ENCODE peak calls at places on chromosome 14, in nine cellular contexts. I, X, L, T, H, K, Y, D and R are unnamed samples.

GRCh38 chr14:77882098-77882497 is 82.2 kb downstream of the ADCK1 start:
- DNase-seq in X (no peak), K (no peak), I (no peak), D (peak; percentile 56), H (no peak), T (peak; percentile 100), L (no peak), Y (no peak), R (no peak)

GRCh38 chr14:58455593-58456265 is 28.2 kb downstream of the KIAA0586 start:
- DNase-seq in T (no peak), L (no peak), D (no peak), X (no peak), K (no peak), I (no peak), H (peak; percentile 46), Y (no peak), R (no peak)

GRCh38 chr14:91957876-91958313 is 10.4 kb upstream of the FBLN5 start:
- DNase-seq in Y (no peak), L (peak; percentile 40), H (no peak), I (no peak), X (no peak), T (no peak), D (no peak), K (no peak), R (no peak)

GRCh38 chr14:50362791-50363733 is 33.6 kb downstream of the CDKL1 start:
- DNase-seq in I (peak; percentile 33), Y (no peak), D (no peak), T (no peak), H (no peak), L (no peak), K (peak; percentile 60), X (no peak), R (peak; percentile 52)

GRCh38 chr14:81571437-81571836 is 37.8 kb upstream of the SEL1L start:
- DNase-seq in H (no peak), I (no peak), K (no peak), L (no peak), T (no peak), Y (no peak), D (no peak), X (no peak), R (no peak)

GRCh38 chr14:60981626-60982455 is 796 bp downstream of the SLC38A6 start:
- DNase-seq in T (peak; percentile 49), X (no peak), H (peak; percentile 37), K (no peak), D (peak; percentile 14), Y (no peak), I (no peak), L (no peak), R (peak; percentile 14)

GRCh38 chr14:35534130-35534883 is at the start of gene INSM2:
- DNase-seq in I (peak; percentile 7), H (no peak), Y (no peak), D (no peak), K (no peak), X (no peak), T (peak; percentile 59), L (peak; percentile 25), R (peak; percentile 29)

GRCh38 chr14:76546426-76547221 is 170.7 kb downstream of the ESRRB start:
- DNase-seq in I (peak; percentile 18), K (peak; percentile 34), L (no peak), H (peak; percentile 28), X (no peak), D (peak; percentile 15), T (no peak), Y (peak; percentile 43), R (peak; percentile 53)

GRCh38 chr14:106610691-106611090 is 1084.3 kb downstream of the TMEM121 start:
- DNase-seq in H (no peak), X (no peak), D (no peak), Y (no peak), K (no peak), L (no peak), T (no peak), I (no peak), R (no peak)

GRCh38 chr14:47833006-47833405 is 157.6 kb upstream of the MDGA2 start:
- DNase-seq in D (no peak), T (no peak), I (no peak), H (no peak), Y (no peak), K (no peak), L (no peak), X (no peak), R (no peak)